ENCODE peak calls at places on chromosomes 2 and 18, in six cellular contexts. One of them, this sample, is unnamed.

GRCh38 chr2:237458519-237458918 is 28.5 kb upstream of the MLPH start:
- DNase-seq in transverse colon: no peak
- DNase-seq in breast epithelium: no peak
- DNase-seq in GM23338: no peak
- DNase-seq in HCT116: no peak
- DNase-seq in endothelial cell of umbilical vein: no peak
- DNase-seq in this sample: no peak

GRCh38 chr18:46239998-46240397 is 135.8 kb downstream of the HAUS1 start:
- DNase-seq in HCT116: no peak
- DNase-seq in GM23338: no peak
- DNase-seq in breast epithelium: no peak
- DNase-seq in transverse colon: no peak
- DNase-seq in endothelial cell of umbilical vein: no peak
- DNase-seq in this sample: no peak

GRCh38 chr18:394997-395383 is 105.5 kb downstream of the COLEC12 start:
- DNase-seq in breast epithelium: no peak
- DNase-seq in GM23338: no peak
- DNase-seq in transverse colon: no peak
- DNase-seq in HCT116: no peak
- DNase-seq in endothelial cell of umbilical vein: peak; percentile 47
- DNase-seq in this sample: no peak

GRCh38 chr18:74476154-74476553 is 19.0 kb upstream of the DIPK1C start:
- DNase-seq in breast epithelium: no peak
- DNase-seq in endothelial cell of umbilical vein: peak; percentile 6
- DNase-seq in transverse colon: no peak
- DNase-seq in GM23338: peak; percentile 74
- DNase-seq in HCT116: no peak
- DNase-seq in this sample: no peak

GRCh38 chr2:44748-45341 is 1.5 kb downstream of the FAM110C start:
- DNase-seq in HCT116: no peak
- DNase-seq in endothelial cell of umbilical vein: no peak
- DNase-seq in transverse colon: peak; percentile 75
- DNase-seq in breast epithelium: peak; percentile 37
- DNase-seq in GM23338: peak; percentile 33
- DNase-seq in this sample: no peak

GRCh38 chr2:201932511-201932910 is 101.1 kb upstream of the FZD7 start:
- DNase-seq in endothelial cell of umbilical vein: no peak
- DNase-seq in breast epithelium: no peak
- DNase-seq in GM23338: no peak
- DNase-seq in HCT116: no peak
- DNase-seq in transverse colon: no peak
- DNase-seq in this sample: no peak

GRCh38 chr2:199739413-199740110 is 111.4 kb downstream of the FTCDNL1 start:
- DNase-seq in endothelial cell of umbilical vein: peak; percentile 51
- DNase-seq in GM23338: peak; percentile 91
- DNase-seq in HCT116: peak; percentile 42
- DNase-seq in transverse colon: peak; percentile 85
- DNase-seq in breast epithelium: peak; percentile 26
- DNase-seq in this sample: peak; percentile 12

GRCh38 chr2:197838036-197838435 is 33.6 kb downstream of the PLCL1 start:
- DNase-seq in transverse colon: no peak
- DNase-seq in HCT116: no peak
- DNase-seq in endothelial cell of umbilical vein: peak; percentile 41
- DNase-seq in GM23338: no peak
- DNase-seq in breast epithelium: no peak
- DNase-seq in this sample: peak; percentile 17

GRCh38 chr2:55043841-55044240 is 6.4 kb downstream of the RTN4 start:
- DNase-seq in GM23338: no peak
- DNase-seq in breast epithelium: no peak
- DNase-seq in endothelial cell of umbilical vein: no peak
- DNase-seq in HCT116: no peak
- DNase-seq in transverse colon: no peak
- DNase-seq in this sample: no peak

GRCh38 chr2:64141711-64142405 is 2.4 kb downstream of the PELI1 start:
- DNase-seq in transverse colon: no peak
- DNase-seq in endothelial cell of umbilical vein: peak; percentile 70
- DNase-seq in GM23338: peak; percentile 21
- DNase-seq in HCT116: no peak
- DNase-seq in breast epithelium: no peak
- DNase-seq in this sample: no peak

GRCh38 chr18:5515007-5515744 is 28.6 kb downstream of the EPB41L3 start:
- DNase-seq in endothelial cell of umbilical vein: no peak
- DNase-seq in GM23338: no peak
- DNase-seq in HCT116: no peak
- DNase-seq in transverse colon: no peak
- DNase-seq in breast epithelium: no peak
- DNase-seq in this sample: no peak

GRCh38 chr2:176643711-176644110 is 374.5 kb downstream of the MTX2 start:
- DNase-seq in HCT116: no peak
- DNase-seq in endothelial cell of umbilical vein: peak; percentile 39
- DNase-seq in transverse colon: no peak
- DNase-seq in breast epithelium: no peak
- DNase-seq in GM23338: peak; percentile 68
- DNase-seq in this sample: no peak

GRCh38 chr2:173966274-173967098 is 1.3 kb upstream of the SP3 start:
- DNase-seq in endothelial cell of umbilical vein: no peak
- DNase-seq in breast epithelium: no peak
- DNase-seq in transverse colon: no peak
- DNase-seq in GM23338: no peak
- DNase-seq in HCT116: no peak
- DNase-seq in this sample: no peak

GRCh38 chr18:54845788-54846187 is 17.5 kb downstream of the RAB27B start:
- DNase-seq in breast epithelium: no peak
- DNase-seq in endothelial cell of umbilical vein: no peak
- DNase-seq in GM23338: no peak
- DNase-seq in transverse colon: no peak
- DNase-seq in HCT116: no peak
- DNase-seq in this sample: no peak

GRCh38 chr18:8478166-8478967 is 130.9 kb upstream of the RAB12 start:
- DNase-seq in GM23338: peak; percentile 94
- DNase-seq in endothelial cell of umbilical vein: peak; percentile 55
- DNase-seq in HCT116: peak; percentile 33
- DNase-seq in transverse colon: peak; percentile 57
- DNase-seq in breast epithelium: no peak
- DNase-seq in this sample: peak; percentile 75

GRCh38 chr18:59232309-59233016 is 12.5 kb downstream of the GRP start:
- DNase-seq in transverse colon: no peak
- DNase-seq in breast epithelium: no peak
- DNase-seq in GM23338: peak; percentile 80
- DNase-seq in endothelial cell of umbilical vein: no peak
- DNase-seq in HCT116: no peak
- DNase-seq in this sample: no peak

GRCh38 chr2:100820346-100821254 is 661 bp downstream of the NPAS2 start:
- DNase-seq in HCT116: no peak
- DNase-seq in breast epithelium: no peak
- DNase-seq in endothelial cell of umbilical vein: peak; percentile 54
- DNase-seq in transverse colon: peak; percentile 19
- DNase-seq in GM23338: peak; percentile 42
- DNase-seq in this sample: no peak

GRCh38 chr2:100887713-100888112 is 67.8 kb downstream of the NPAS2 start:
- DNase-seq in GM23338: no peak
- DNase-seq in breast epithelium: peak; percentile 48
- DNase-seq in HCT116: no peak
- DNase-seq in endothelial cell of umbilical vein: no peak
- DNase-seq in transverse colon: no peak
- DNase-seq in this sample: no peak

GRCh38 chr18:7657050-7657449 is 89.9 kb downstream of the PTPRM start:
- DNase-seq in breast epithelium: no peak
- DNase-seq in endothelial cell of umbilical vein: no peak
- DNase-seq in transverse colon: no peak
- DNase-seq in HCT116: no peak
- DNase-seq in GM23338: no peak
- DNase-seq in this sample: no peak

GRCh38 chr2:64730551-64731305 is 77.0 kb upstream of the SERTAD2 start:
- DNase-seq in breast epithelium: peak; percentile 58
- DNase-seq in HCT116: no peak
- DNase-seq in GM23338: no peak
- DNase-seq in transverse colon: peak; percentile 67
- DNase-seq in endothelial cell of umbilical vein: peak; percentile 92
- DNase-seq in this sample: no peak

GRCh38 chr2:172246649-172247048 is 143.9 kb upstream of the DLX2 start:
- DNase-seq in transverse colon: no peak
- DNase-seq in HCT116: peak; percentile 63
- DNase-seq in endothelial cell of umbilical vein: peak; percentile 53
- DNase-seq in GM23338: peak; percentile 22
- DNase-seq in breast epithelium: no peak
- DNase-seq in this sample: no peak

GRCh38 chr2:46029332-46029811 is 267.8 kb upstream of the EPAS1 start:
- DNase-seq in GM23338: no peak
- DNase-seq in endothelial cell of umbilical vein: peak; percentile 96
- DNase-seq in breast epithelium: no peak
- DNase-seq in HCT116: no peak
- DNase-seq in transverse colon: no peak
- DNase-seq in this sample: no peak
- TF ChIP-seq POLR2AphosphoS5 in GM23338: no peak
- TF ChIP-seq POLR2AphosphoS5 in endothelial cell of umbilical vein: no peak
- TF ChIP-seq POLR2AphosphoS5 in breast epithelium: no peak
- TF ChIP-seq POLR2AphosphoS5 in HCT116: no peak
- TF ChIP-seq POLR2AphosphoS5 in transverse colon: no peak
- TF ChIP-seq POLR2AphosphoS5 in this sample: no peak

GRCh38 chr2:118123561-118124232 is 35.4 kb downstream of the INSIG2 start:
- DNase-seq in endothelial cell of umbilical vein: peak; percentile 87
- DNase-seq in HCT116: peak; percentile 97
- DNase-seq in GM23338: no peak
- DNase-seq in transverse colon: no peak
- DNase-seq in breast epithelium: peak; percentile 24
- DNase-seq in this sample: no peak
- TF ChIP-seq POLR2AphosphoS5 in endothelial cell of umbilical vein: no peak
- TF ChIP-seq POLR2AphosphoS5 in HCT116: peak; percentile 62
- TF ChIP-seq POLR2AphosphoS5 in GM23338: no peak
- TF ChIP-seq POLR2AphosphoS5 in transverse colon: no peak
- TF ChIP-seq POLR2AphosphoS5 in breast epithelium: no peak
- TF ChIP-seq POLR2AphosphoS5 in this sample: no peak

DNA sequence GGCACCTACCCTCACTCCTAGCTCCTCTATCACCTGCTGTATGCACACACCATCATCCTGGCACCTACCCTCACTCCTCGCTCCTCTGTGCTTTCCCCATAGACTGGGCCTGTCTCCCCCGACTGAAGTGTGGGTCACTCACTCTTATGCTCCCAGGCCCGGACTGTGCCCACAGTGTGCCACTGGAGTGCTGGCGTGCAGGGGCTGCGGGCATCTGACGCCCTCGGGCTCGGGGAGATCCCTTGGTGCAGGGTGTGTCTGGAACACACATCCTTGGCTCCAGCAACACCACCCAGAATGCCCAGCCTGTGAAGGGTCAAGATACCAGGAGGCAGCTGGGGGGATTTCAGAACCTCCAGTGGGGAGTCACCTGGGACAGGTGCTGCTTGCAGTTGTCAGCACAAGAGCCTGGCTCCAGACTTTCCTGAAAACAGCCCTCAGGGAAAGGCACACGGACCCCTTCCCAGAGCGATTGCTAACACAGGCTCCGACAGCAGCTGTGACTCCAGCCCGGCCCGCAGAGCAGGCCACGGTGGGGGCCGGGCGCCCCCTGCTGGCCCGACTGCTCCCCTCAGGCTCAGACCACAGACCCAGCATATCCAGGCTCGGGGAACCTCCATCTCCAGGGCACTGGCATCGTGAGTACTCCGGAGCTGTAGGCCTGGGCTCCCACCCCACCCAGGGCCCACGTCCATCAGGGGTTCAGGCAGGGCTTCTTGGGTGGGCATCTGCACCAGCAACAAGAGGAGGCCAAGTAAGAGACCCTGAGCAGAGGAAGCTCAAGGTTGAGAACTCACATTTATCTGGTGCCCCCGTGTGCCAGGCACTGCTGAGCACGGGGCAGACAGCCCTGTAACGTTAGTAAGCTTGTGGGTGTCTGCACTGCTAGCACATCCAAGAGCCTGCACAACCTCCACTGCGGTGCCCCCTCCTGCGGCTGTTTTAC is 8.6 kb downstream of the HS1BP3 start:
- DNase-seq in endothelial cell of umbilical vein: peak; percentile 76
- DNase-seq in HCT116: peak; percentile 16
- DNase-seq in breast epithelium: peak; percentile 75
- DNase-seq in GM23338: peak; percentile 82
- DNase-seq in transverse colon: peak; percentile 82
- DNase-seq in this sample: peak; percentile 96
- TF ChIP-seq POLR2AphosphoS5 in endothelial cell of umbilical vein: peak; percentile 20
- TF ChIP-seq POLR2AphosphoS5 in HCT116: no peak
- TF ChIP-seq POLR2AphosphoS5 in breast epithelium: no peak
- TF ChIP-seq POLR2AphosphoS5 in GM23338: no peak
- TF ChIP-seq POLR2AphosphoS5 in transverse colon: no peak
- TF ChIP-seq POLR2AphosphoS5 in this sample: no peak

GRCh38 chr2:160574472-160575140 is 81.0 kb upstream of the RBMS1 start:
- DNase-seq in transverse colon: no peak
- DNase-seq in HCT116: no peak
- DNase-seq in breast epithelium: no peak
- DNase-seq in GM23338: no peak
- DNase-seq in endothelial cell of umbilical vein: no peak
- DNase-seq in this sample: no peak
- TF ChIP-seq POLR2AphosphoS5 in transverse colon: no peak
- TF ChIP-seq POLR2AphosphoS5 in HCT116: no peak
- TF ChIP-seq POLR2AphosphoS5 in breast epithelium: no peak
- TF ChIP-seq POLR2AphosphoS5 in GM23338: no peak
- TF ChIP-seq POLR2AphosphoS5 in endothelial cell of umbilical vein: no peak
- TF ChIP-seq POLR2AphosphoS5 in this sample: no peak

This sample was measured in GM12891.